ENCODE peak calls at places on chromosomes 4 and X, in seven cellular contexts. One of them, this sample, is unnamed.

GRCh38 chrX:68710870-68711576 is 63.6 kb downstream of the STARD8 start:
- DNase-seq in mesenchymal stem cell: peak; percentile 37
- DNase-seq in hypothalamus: no peak
- DNase-seq in fibroblast of pulmonary artery: peak; percentile 62
- DNase-seq in left cardiac atrium: peak; percentile 32
- DNase-seq in stimulated activated CD8-positive, alpha-beta memory T cell treated with anti-CD3 and anti-CD28 coated beads, Interleukin-4, amount 100 ng/mL, for 24 hours: no peak
- DNase-seq in K562: peak; percentile 41
- DNase-seq in this sample: peak; percentile 77

GRCh38 chr4:160143574-160143973 is 1040.7 kb downstream of the RAPGEF2 start:
- DNase-seq in mesenchymal stem cell: no peak
- DNase-seq in hypothalamus: no peak
- DNase-seq in fibroblast of pulmonary artery: no peak
- DNase-seq in left cardiac atrium: no peak
- DNase-seq in stimulated activated CD8-positive, alpha-beta memory T cell treated with anti-CD3 and anti-CD28 coated beads, Interleukin-4, amount 100 ng/mL, for 24 hours: no peak
- DNase-seq in K562: no peak
- DNase-seq in this sample: no peak

GRCh38 chr4:10095296-10095991 is 21.2 kb downstream of the WDR1 start:
- DNase-seq in mesenchymal stem cell: peak; percentile 37
- DNase-seq in hypothalamus: no peak
- DNase-seq in fibroblast of pulmonary artery: no peak
- DNase-seq in left cardiac atrium: no peak
- DNase-seq in stimulated activated CD8-positive, alpha-beta memory T cell treated with anti-CD3 and anti-CD28 coated beads, Interleukin-4, amount 100 ng/mL, for 24 hours: peak; percentile 41
- DNase-seq in K562: no peak
- DNase-seq in this sample: no peak

GRCh38 chr4:38279650-38280322 is 319.6 kb downstream of the PTTG2 start:
- DNase-seq in mesenchymal stem cell: no peak
- DNase-seq in hypothalamus: no peak
- DNase-seq in fibroblast of pulmonary artery: no peak
- DNase-seq in left cardiac atrium: no peak
- DNase-seq in stimulated activated CD8-positive, alpha-beta memory T cell treated with anti-CD3 and anti-CD28 coated beads, Interleukin-4, amount 100 ng/mL, for 24 hours: no peak
- DNase-seq in K562: no peak
- DNase-seq in this sample: peak; percentile 91

GRCh38 chr4:72314869-72315268 is 254.2 kb downstream of the ADAMTS3 start:
- DNase-seq in mesenchymal stem cell: peak; percentile 16
- DNase-seq in hypothalamus: no peak
- DNase-seq in fibroblast of pulmonary artery: peak; percentile 94
- DNase-seq in left cardiac atrium: no peak
- DNase-seq in stimulated activated CD8-positive, alpha-beta memory T cell treated with anti-CD3 and anti-CD28 coated beads, Interleukin-4, amount 100 ng/mL, for 24 hours: no peak
- DNase-seq in K562: no peak
- DNase-seq in this sample: peak; percentile 9

GRCh38 chrX:152907084-152907651 is 9.3 kb downstream of the ZNF185 start:
- DNase-seq in mesenchymal stem cell: peak; percentile 88
- DNase-seq in hypothalamus: peak; percentile 16
- DNase-seq in fibroblast of pulmonary artery: peak; percentile 73
- DNase-seq in left cardiac atrium: no peak
- DNase-seq in stimulated activated CD8-positive, alpha-beta memory T cell treated with anti-CD3 and anti-CD28 coated beads, Interleukin-4, amount 100 ng/mL, for 24 hours: no peak
- DNase-seq in K562: peak; percentile 28
- DNase-seq in this sample: no peak

GRCh38 chr4:189845145-189845846 is 95.4 kb upstream of the FRG1 start:
- DNase-seq in mesenchymal stem cell: peak; percentile 66
- DNase-seq in hypothalamus: no peak
- DNase-seq in fibroblast of pulmonary artery: no peak
- DNase-seq in left cardiac atrium: no peak
- DNase-seq in stimulated activated CD8-positive, alpha-beta memory T cell treated with anti-CD3 and anti-CD28 coated beads, Interleukin-4, amount 100 ng/mL, for 24 hours: no peak
- DNase-seq in K562: no peak
- DNase-seq in this sample: no peak

GRCh38 chr4:169941141-169941540 is 85.1 kb downstream of the MFAP3L start:
- DNase-seq in mesenchymal stem cell: no peak
- DNase-seq in hypothalamus: no peak
- DNase-seq in fibroblast of pulmonary artery: no peak
- DNase-seq in left cardiac atrium: no peak
- DNase-seq in stimulated activated CD8-positive, alpha-beta memory T cell treated with anti-CD3 and anti-CD28 coated beads, Interleukin-4, amount 100 ng/mL, for 24 hours: no peak
- DNase-seq in K562: no peak
- DNase-seq in this sample: no peak

GRCh38 chr4:143367863-143368262 is 31.2 kb downstream of the GAB1 start:
- DNase-seq in mesenchymal stem cell: no peak
- DNase-seq in hypothalamus: no peak
- DNase-seq in fibroblast of pulmonary artery: no peak
- DNase-seq in left cardiac atrium: no peak
- DNase-seq in stimulated activated CD8-positive, alpha-beta memory T cell treated with anti-CD3 and anti-CD28 coated beads, Interleukin-4, amount 100 ng/mL, for 24 hours: no peak
- DNase-seq in K562: no peak
- DNase-seq in this sample: no peak

GRCh38 chr4:164906368-164906767 is 29.4 kb downstream of the APELA start:
- DNase-seq in mesenchymal stem cell: no peak
- DNase-seq in hypothalamus: no peak
- DNase-seq in fibroblast of pulmonary artery: no peak
- DNase-seq in left cardiac atrium: no peak
- DNase-seq in stimulated activated CD8-positive, alpha-beta memory T cell treated with anti-CD3 and anti-CD28 coated beads, Interleukin-4, amount 100 ng/mL, for 24 hours: no peak
- DNase-seq in K562: no peak
- DNase-seq in this sample: no peak

GRCh38 chr4:37663552-37663951 is 22.6 kb downstream of the RELL1 start:
- DNase-seq in mesenchymal stem cell: no peak
- DNase-seq in hypothalamus: no peak
- DNase-seq in fibroblast of pulmonary artery: no peak
- DNase-seq in left cardiac atrium: no peak
- DNase-seq in stimulated activated CD8-positive, alpha-beta memory T cell treated with anti-CD3 and anti-CD28 coated beads, Interleukin-4, amount 100 ng/mL, for 24 hours: no peak
- DNase-seq in K562: peak; percentile 9
- DNase-seq in this sample: no peak

GRCh38 chr4:124783847-124784246 is 71.3 kb upstream of the ANKRD50 start:
- DNase-seq in mesenchymal stem cell: peak; percentile 73
- DNase-seq in hypothalamus: no peak
- DNase-seq in fibroblast of pulmonary artery: peak; percentile 31
- DNase-seq in left cardiac atrium: no peak
- DNase-seq in stimulated activated CD8-positive, alpha-beta memory T cell treated with anti-CD3 and anti-CD28 coated beads, Interleukin-4, amount 100 ng/mL, for 24 hours: no peak
- DNase-seq in K562: no peak
- DNase-seq in this sample: no peak

GRCh38 chr4:184583738-184584502 is 65.3 kb downstream of the CASP3 start:
- DNase-seq in mesenchymal stem cell: no peak
- DNase-seq in hypothalamus: no peak
- DNase-seq in fibroblast of pulmonary artery: no peak
- DNase-seq in left cardiac atrium: no peak
- DNase-seq in stimulated activated CD8-positive, alpha-beta memory T cell treated with anti-CD3 and anti-CD28 coated beads, Interleukin-4, amount 100 ng/mL, for 24 hours: no peak
- DNase-seq in K562: no peak
- DNase-seq in this sample: no peak

GRCh38 chr4:108118505-108118904 is 50.2 kb downstream of the LEF1 start:
- DNase-seq in mesenchymal stem cell: peak; percentile 60
- DNase-seq in hypothalamus: no peak
- DNase-seq in fibroblast of pulmonary artery: no peak
- DNase-seq in left cardiac atrium: no peak
- DNase-seq in stimulated activated CD8-positive, alpha-beta memory T cell treated with anti-CD3 and anti-CD28 coated beads, Interleukin-4, amount 100 ng/mL, for 24 hours: no peak
- DNase-seq in K562: peak; percentile 44
- DNase-seq in this sample: peak; percentile 54

GRCh38 chr4:3524920-3525319 is 7.3 kb downstream of the LRPAP1 start:
- DNase-seq in mesenchymal stem cell: no peak
- DNase-seq in hypothalamus: no peak
- DNase-seq in fibroblast of pulmonary artery: no peak
- DNase-seq in left cardiac atrium: peak; percentile 13
- DNase-seq in stimulated activated CD8-positive, alpha-beta memory T cell treated with anti-CD3 and anti-CD28 coated beads, Interleukin-4, amount 100 ng/mL, for 24 hours: no peak
- DNase-seq in K562: no peak
- DNase-seq in this sample: no peak

GRCh38 chr4:136687118-136687517 is 845.2 kb downstream of the PCDH18 start:
- DNase-seq in mesenchymal stem cell: no peak
- DNase-seq in hypothalamus: no peak
- DNase-seq in fibroblast of pulmonary artery: no peak
- DNase-seq in left cardiac atrium: no peak
- DNase-seq in stimulated activated CD8-positive, alpha-beta memory T cell treated with anti-CD3 and anti-CD28 coated beads, Interleukin-4, amount 100 ng/mL, for 24 hours: no peak
- DNase-seq in K562: peak; percentile 1
- DNase-seq in this sample: peak; percentile 16

GRCh38 chrX:151081016-151081415 is 95.4 kb upstream of the GPR50 start:
- DNase-seq in mesenchymal stem cell: no peak
- DNase-seq in hypothalamus: no peak
- DNase-seq in fibroblast of pulmonary artery: no peak
- DNase-seq in left cardiac atrium: no peak
- DNase-seq in stimulated activated CD8-positive, alpha-beta memory T cell treated with anti-CD3 and anti-CD28 coated beads, Interleukin-4, amount 100 ng/mL, for 24 hours: no peak
- DNase-seq in K562: no peak
- DNase-seq in this sample: no peak

GRCh38 chrX:4830880-4831557 is 1117.6 kb upstream of the PRKX start:
- DNase-seq in mesenchymal stem cell: no peak
- DNase-seq in hypothalamus: no peak
- DNase-seq in fibroblast of pulmonary artery: no peak
- DNase-seq in left cardiac atrium: no peak
- DNase-seq in stimulated activated CD8-positive, alpha-beta memory T cell treated with anti-CD3 and anti-CD28 coated beads, Interleukin-4, amount 100 ng/mL, for 24 hours: no peak
- DNase-seq in K562: no peak
- DNase-seq in this sample: peak; percentile 48

GRCh38 chr4:188663369-188663768 is 524.1 kb downstream of the TRIML1 start:
- DNase-seq in mesenchymal stem cell: no peak
- DNase-seq in hypothalamus: no peak
- DNase-seq in fibroblast of pulmonary artery: no peak
- DNase-seq in left cardiac atrium: no peak
- DNase-seq in stimulated activated CD8-positive, alpha-beta memory T cell treated with anti-CD3 and anti-CD28 coated beads, Interleukin-4, amount 100 ng/mL, for 24 hours: no peak
- DNase-seq in K562: no peak
- DNase-seq in this sample: no peak

GRCh38 chr4:40363945-40364344 is 28.8 kb downstream of the CHRNA9 start:
- DNase-seq in mesenchymal stem cell: no peak
- DNase-seq in hypothalamus: no peak
- DNase-seq in fibroblast of pulmonary artery: no peak
- DNase-seq in left cardiac atrium: no peak
- DNase-seq in stimulated activated CD8-positive, alpha-beta memory T cell treated with anti-CD3 and anti-CD28 coated beads, Interleukin-4, amount 100 ng/mL, for 24 hours: no peak
- DNase-seq in K562: no peak
- DNase-seq in this sample: no peak

GRCh38 chr4:80361329-80361900 is 25.9 kb downstream of the CFAP299 start:
- DNase-seq in mesenchymal stem cell: peak; percentile 36
- DNase-seq in hypothalamus: no peak
- DNase-seq in fibroblast of pulmonary artery: peak; percentile 47
- DNase-seq in left cardiac atrium: no peak
- DNase-seq in stimulated activated CD8-positive, alpha-beta memory T cell treated with anti-CD3 and anti-CD28 coated beads, Interleukin-4, amount 100 ng/mL, for 24 hours: no peak
- DNase-seq in K562: peak; percentile 17
- DNase-seq in this sample: peak; percentile 52

This sample was measured in HT-29.